ENCODE peak calls at places on chromosomes 11 and 22, in four cellular contexts. S, W, Q and P are unnamed samples.

GRCh38 chr11:73157141-73158010 is 15.3 kb upstream of the FCHSD2 start:
- DNase-seq in S (no peak), W (no peak), Q (peak; percentile 69), P (no peak)

GRCh38 chr22:49688516-49689254 is 139.0 kb downstream of the BRD1 start:
- DNase-seq in S (no peak), W (no peak), Q (no peak), P (no peak)

GRCh38 chr11:80925291-80925690 is 1484.5 kb upstream of the TENM4 start:
- DNase-seq in S (no peak), W (no peak), Q (no peak), P (no peak)

GRCh38 chr11:100094121-100094865 is 592.8 kb upstream of the ARHGAP42 start:
- DNase-seq in S (no peak), W (no peak), Q (no peak), P (no peak)

GRCh38 chr22:42747701-42748513 is 27.2 kb upstream of the A4GALT start:
- DNase-seq in S (no peak), W (no peak), Q (no peak), P (no peak)

GRCh38 chr11:94885133-94885532 is 88.2 kb downstream of the CWC15 start:
- DNase-seq in S (no peak), W (no peak), Q (no peak), P (no peak)

GRCh38 chr11:83019888-83020579 is 51.7 kb downstream of the RAB30 start:
- DNase-seq in S (no peak), W (no peak), Q (peak; percentile 88), P (no peak)

GRCh38 chr11:77209663-77210062 is 81.6 kb downstream of the MYO7A start:
- DNase-seq in S (no peak), W (no peak), Q (no peak), P (no peak)

GRCh38 chr11:110250168-110250567 is 46.2 kb downstream of the RDX start:
- DNase-seq in S (no peak), W (no peak), Q (no peak), P (no peak)

GRCh38 chr11:108571001-108571400 is 22.6 kb downstream of the EXPH5 start:
- DNase-seq in S (no peak), W (no peak), Q (no peak), P (no peak)

GRCh38 chr11:102116453-102117205 is 6.4 kb downstream of the YAP1 start:
- DNase-seq in S (no peak), W (no peak), Q (no peak), P (no peak)

GRCh38 chr11:9103542-9104276 is 12.3 kb upstream of the SCUBE2 start:
- DNase-seq in S (peak; percentile 56), W (no peak), Q (no peak), P (no peak)

GRCh38 chr11:128503231-128503991 is 83.9 kb downstream of the ETS1 start:
- DNase-seq in S (no peak), W (no peak), Q (no peak), P (no peak)

GRCh38 chr22:41501209-41501608 is 32.3 kb downstream of the ACO2 start:
- DNase-seq in S (no peak), W (no peak), Q (peak; percentile 37), P (no peak)

GRCh38 chr11:85803920-85804319 is 7.0 kb downstream of the SYTL2 start:
- DNase-seq in S (no peak), W (no peak), Q (no peak), P (no peak)

GRCh38 chr22:35303029-35303624 is 3.4 kb downstream of the TOM1 start:
- DNase-seq in S (no peak), W (no peak), Q (no peak), P (no peak)

GRCh38 chr11:111327908-111328624 is 29.7 kb downstream of the POU2AF3 start:
- DNase-seq in S (no peak), W (no peak), Q (peak; percentile 78), P (peak; percentile 65)

GRCh38 chr11:118073554-118073953 is 3.3 kb upstream of the TMPRSS4 start:
- DNase-seq in S (no peak), W (no peak), Q (peak; percentile 24), P (no peak)

GRCh38 chr22:49645791-49646550 is 181.7 kb downstream of the BRD1 start:
- DNase-seq in S (no peak), W (no peak), Q (no peak), P (no peak)

GRCh38 chr11:92224394-92225205 is at the start of gene FAT3:
- DNase-seq in S (no peak), W (no peak), Q (peak; percentile 60), P (peak; percentile 48)

GRCh38 chr11:18063131-18063530 is 17.1 kb upstream of the TPH1 start:
- DNase-seq in S (peak; percentile 67), W (no peak), Q (no peak), P (no peak)

GRCh38 chr11:118524757-118525465 is 2.4 kb upstream of the TTC36 start:
- DNase-seq in S (no peak), W (no peak), Q (no peak), P (no peak)

GRCh38 chr22:30435674-30436126 is 10.1 kb downstream of the MTFP1 start:
- DNase-seq in S (no peak), W (peak; percentile 21), Q (peak; percentile 64), P (no peak)

GRCh38 chr11:33835143-33835878 is 56.6 kb downstream of the LMO2 start:
- DNase-seq in S (no peak), W (peak; percentile 37), Q (no peak), P (no peak)
- TF ChIP-seq CTCF in S (peak; percentile 16), W (peak; percentile 38), Q (no peak), P (peak; percentile 15)

GRCh38 chr11:125333354-125334077 is 162.5 kb downstream of the FEZ1 start:
- DNase-seq in S (no peak), W (no peak), Q (no peak), P (no peak)

GRCh38 chr11:125332821-125333220 is 163.2 kb downstream of the FEZ1 start:
- DNase-seq in S (no peak), W (no peak), Q (no peak), P (no peak)

GRCh38 chr11:125330462-125331325 is 165.4 kb downstream of the FEZ1 start:
- DNase-seq in S (no peak), W (no peak), Q (no peak), P (no peak)

GRCh38 chr11:125329786-125330185 is 165.2 kb downstream of the PKNOX2 start:
- DNase-seq in S (no peak), W (no peak), Q (no peak), P (no peak)

GRCh38 chr11:125331357-125331756 is 164.7 kb downstream of the FEZ1 start:
- DNase-seq in S (no peak), W (no peak), Q (no peak), P (no peak)
- TF ChIP-seq CTCF in S (no peak), W (no peak), Q (no peak), P (no peak)

DNA sequence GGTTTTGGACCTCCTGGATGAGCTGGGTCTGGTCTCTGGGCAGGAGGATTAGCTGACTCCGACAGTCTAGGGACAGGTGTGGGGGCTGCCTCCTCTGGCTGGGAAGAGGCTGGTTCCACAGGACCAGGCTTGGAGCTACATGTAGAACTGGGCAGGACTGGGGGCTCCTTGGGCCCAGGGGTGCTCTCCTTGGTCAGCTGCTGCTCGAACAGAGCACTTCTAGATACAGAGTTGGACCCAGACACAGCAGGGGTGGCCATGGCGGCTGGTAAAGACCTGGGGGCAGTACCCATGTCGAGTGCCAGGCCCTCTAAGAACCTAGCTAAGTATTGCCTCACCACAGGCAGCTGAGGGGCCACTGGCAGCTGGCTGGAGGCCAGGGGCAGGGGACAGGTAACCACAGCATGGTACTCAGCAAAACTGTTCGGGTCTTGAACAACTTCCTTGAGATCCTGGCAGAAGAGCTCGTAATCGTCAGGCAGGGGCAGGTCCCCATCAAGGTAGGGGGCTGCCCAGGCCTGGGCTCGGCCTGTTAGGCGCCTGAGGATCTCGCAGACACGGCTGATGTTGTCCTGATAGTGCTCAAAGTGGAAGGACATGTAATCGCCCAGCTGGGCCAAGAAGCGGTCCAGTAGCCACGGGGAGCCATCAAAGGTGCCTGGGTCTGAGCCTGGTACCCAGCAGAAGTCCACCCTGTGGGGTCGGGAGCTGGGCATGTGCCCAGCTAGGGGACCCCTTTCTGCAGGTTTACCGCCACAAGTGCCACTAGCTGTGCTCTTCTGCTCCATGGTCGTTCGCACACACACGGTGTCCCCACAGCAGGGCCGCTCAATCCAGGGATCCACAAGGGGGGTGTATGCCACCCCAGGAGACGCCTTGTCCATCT is 3.1 kb downstream of the GNB1L start:
- DNase-seq in S (no peak), W (no peak), Q (no peak), P (no peak)
- TF ChIP-seq CTCF in S (no peak), W (no peak), Q (no peak), P (no peak)

GRCh38 chr22:29205598-29206371 is at the start of gene EMID1:
- DNase-seq in S (no peak), W (peak; percentile 39), Q (no peak), P (peak; percentile 52)
- TF ChIP-seq CTCF in S (no peak), W (peak; percentile 28), Q (no peak), P (no peak)

GRCh38 chr11:11332141-11332710 is 20.8 kb downstream of the CSNK2A3 start:
- DNase-seq in S (no peak), W (no peak), Q (no peak), P (no peak)

GRCh38 chr11:11334607-11335006 is 18.4 kb downstream of the CSNK2A3 start:
- DNase-seq in S (no peak), W (no peak), Q (no peak), P (no peak)

GRCh38 chr11:11336664-11337063 is 16.4 kb downstream of the CSNK2A3 start:
- DNase-seq in S (no peak), W (no peak), Q (no peak), P (no peak)

GRCh38 chr11:11338304-11338703 is 14.7 kb downstream of the CSNK2A3 start:
- DNase-seq in S (no peak), W (no peak), Q (no peak), P (no peak)

DNA sequence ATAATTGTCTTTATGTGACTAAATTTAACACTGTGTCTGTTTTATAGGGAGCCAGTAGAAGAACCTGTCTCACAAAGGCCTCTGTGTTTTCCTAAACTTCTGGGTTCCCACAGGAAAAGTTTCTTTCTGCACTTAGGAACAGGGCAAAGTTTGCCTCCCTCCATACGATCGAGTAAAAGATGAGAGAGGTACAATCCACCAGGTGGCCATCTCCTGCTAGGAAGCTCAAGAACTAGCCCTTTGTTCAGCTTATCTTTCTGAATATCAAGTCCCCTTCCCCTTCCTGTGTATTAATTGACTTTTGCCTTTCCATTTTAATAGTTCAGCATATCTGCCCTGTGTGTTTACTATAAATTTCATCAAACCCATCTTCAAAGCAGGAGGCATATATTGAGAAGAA is 18.0 kb downstream of the CSNK2A3 start:
- DNase-seq in S (no peak), W (no peak), Q (no peak), P (no peak)
- TF ChIP-seq CTCF in S (no peak), W (no peak), Q (no peak), P (no peak)

GRCh38 chr11:57798905-57799559 is 37.4 kb downstream of the CTNND1 start:
- DNase-seq in S (no peak), W (peak; percentile 36), Q (no peak), P (peak; percentile 87)
- TF ChIP-seq CTCF in S (no peak), W (no peak), Q (no peak), P (no peak)

GRCh38 chr11:35487532-35488078 is 37.8 kb downstream of the PAMR1 start:
- DNase-seq in S (no peak), W (peak; percentile 48), Q (no peak), P (peak; percentile 44)
- TF ChIP-seq CTCF in S (peak; percentile 28), W (peak; percentile 30), Q (peak; percentile 23), P (peak; percentile 44)